ENCODE peak calls at places on chromosomes 16 and 17, in nine cellular contexts. One of them, this sample, is unnamed. For H3K4me1 and H3K27me3, the result is how much of the 10 kb centered on the place peaks cover.

GRCh38 chr17:43019418-43019817 is 2.8 kb downstream of the VAT1 start:
- DNase-seq in pancreas: no peak
- DNase-seq in breast epithelium: no peak
- DNase-seq in heart right ventricle: no peak
- DNase-seq in right cardiac atrium: no peak
- DNase-seq in stomach: no peak
- DNase-seq in Peyer's patch: peak
- DNase-seq in effector memory CD4-positive, alpha-beta T cell: no peak
- DNase-seq in CD8-positive, alpha-beta T cell: no peak
- DNase-seq in this sample: no peak

GRCh38 chr17:17628388-17629008 is 37.0 kb upstream of the PEMT start:
- DNase-seq in Peyer's patch: peak
- DNase-seq in effector memory CD4-positive, alpha-beta T cell: no peak
- DNase-seq in heart right ventricle: no peak
- DNase-seq in stomach: peak
- DNase-seq in pancreas: no peak
- DNase-seq in CD8-positive, alpha-beta T cell: peak
- DNase-seq in breast epithelium: no peak
- DNase-seq in right cardiac atrium: no peak
- DNase-seq in this sample: no peak

GRCh38 chr16:84687715-84688114 is 12.1 kb upstream of the USP10 start:
- DNase-seq in CD8-positive, alpha-beta T cell: no peak
- DNase-seq in heart right ventricle: no peak
- DNase-seq in effector memory CD4-positive, alpha-beta T cell: no peak
- DNase-seq in breast epithelium: no peak
- DNase-seq in right cardiac atrium: no peak
- DNase-seq in Peyer's patch: no peak
- DNase-seq in stomach: no peak
- DNase-seq in pancreas: no peak
- DNase-seq in this sample: peak

GRCh38 chr16:4664538-4665418 is 28.6 kb upstream of the NUDT16L1 start:
- DNase-seq in effector memory CD4-positive, alpha-beta T cell: peak
- DNase-seq in Peyer's patch: peak
- DNase-seq in pancreas: peak
- DNase-seq in CD8-positive, alpha-beta T cell: peak
- DNase-seq in right cardiac atrium: peak
- DNase-seq in breast epithelium: no peak
- DNase-seq in heart right ventricle: no peak
- DNase-seq in stomach: peak
- DNase-seq in this sample: no peak

GRCh38 chr16:22890976-22891375 is 77.0 kb downstream of the HS3ST2 start:
- DNase-seq in CD8-positive, alpha-beta T cell: no peak
- DNase-seq in heart right ventricle: no peak
- DNase-seq in pancreas: no peak
- DNase-seq in Peyer's patch: no peak
- DNase-seq in breast epithelium: no peak
- DNase-seq in stomach: no peak
- DNase-seq in right cardiac atrium: no peak
- DNase-seq in effector memory CD4-positive, alpha-beta T cell: no peak
- DNase-seq in this sample: no peak

GRCh38 chr16:23254338-23254737 is 47.8 kb upstream of the SCNN1B start:
- DNase-seq in Peyer's patch: no peak
- DNase-seq in right cardiac atrium: no peak
- DNase-seq in breast epithelium: no peak
- DNase-seq in heart right ventricle: no peak
- DNase-seq in effector memory CD4-positive, alpha-beta T cell: no peak
- DNase-seq in CD8-positive, alpha-beta T cell: no peak
- DNase-seq in pancreas: no peak
- DNase-seq in stomach: no peak
- DNase-seq in this sample: no peak

GRCh38 chr17:33233855-33234228 is 59.3 kb downstream of the ASIC2 start:
- DNase-seq in heart right ventricle: no peak
- DNase-seq in CD8-positive, alpha-beta T cell: no peak
- DNase-seq in breast epithelium: no peak
- DNase-seq in pancreas: no peak
- DNase-seq in stomach: no peak
- DNase-seq in Peyer's patch: peak
- DNase-seq in right cardiac atrium: peak
- DNase-seq in effector memory CD4-positive, alpha-beta T cell: peak
- DNase-seq in this sample: no peak

GRCh38 chr17:36459601-36460000 is 26.9 kb upstream of the ZNHIT3 start:
- DNase-seq in heart right ventricle: no peak
- DNase-seq in stomach: no peak
- DNase-seq in pancreas: no peak
- DNase-seq in CD8-positive, alpha-beta T cell: no peak
- DNase-seq in breast epithelium: no peak
- DNase-seq in Peyer's patch: no peak
- DNase-seq in right cardiac atrium: no peak
- DNase-seq in effector memory CD4-positive, alpha-beta T cell: no peak
- DNase-seq in this sample: no peak

GRCh38 chr17:65102788-65103187 is 34.4 kb upstream of the RGS9 start:
- DNase-seq in Peyer's patch: no peak
- DNase-seq in stomach: no peak
- DNase-seq in right cardiac atrium: no peak
- DNase-seq in CD8-positive, alpha-beta T cell: no peak
- DNase-seq in pancreas: no peak
- DNase-seq in heart right ventricle: no peak
- DNase-seq in breast epithelium: no peak
- DNase-seq in effector memory CD4-positive, alpha-beta T cell: no peak
- DNase-seq in this sample: peak

GRCh38 chr16:22008215-22009142 is 568 bp downstream of the MOSMO start:
- DNase-seq in right cardiac atrium: peak
- DNase-seq in pancreas: peak
- DNase-seq in stomach: no peak
- DNase-seq in Peyer's patch: peak
- DNase-seq in effector memory CD4-positive, alpha-beta T cell: no peak
- DNase-seq in heart right ventricle: peak
- DNase-seq in breast epithelium: no peak
- DNase-seq in CD8-positive, alpha-beta T cell: no peak
- DNase-seq in this sample: no peak

GRCh38 chr16:84426804-84427203 is 58.5 kb downstream of the ATP2C2 start:
- DNase-seq in breast epithelium: no peak
- DNase-seq in heart right ventricle: no peak
- DNase-seq in right cardiac atrium: no peak
- DNase-seq in CD8-positive, alpha-beta T cell: no peak
- DNase-seq in pancreas: no peak
- DNase-seq in effector memory CD4-positive, alpha-beta T cell: no peak
- DNase-seq in stomach: no peak
- DNase-seq in Peyer's patch: no peak
- DNase-seq in this sample: no peak

GRCh38 chr16:48365030-48365600 is 20.1 kb downstream of the SIAH1 start:
- DNase-seq in heart right ventricle: no peak
- DNase-seq in stomach: no peak
- DNase-seq in Peyer's patch: no peak
- DNase-seq in CD8-positive, alpha-beta T cell: no peak
- DNase-seq in effector memory CD4-positive, alpha-beta T cell: no peak
- DNase-seq in right cardiac atrium: no peak
- DNase-seq in breast epithelium: no peak
- DNase-seq in pancreas: no peak
- DNase-seq in this sample: no peak

GRCh38 chr16:85963746-85964370 is 64.9 kb downstream of the IRF8 start:
- DNase-seq in pancreas: no peak
- DNase-seq in right cardiac atrium: peak
- DNase-seq in CD8-positive, alpha-beta T cell: no peak
- DNase-seq in Peyer's patch: peak
- DNase-seq in effector memory CD4-positive, alpha-beta T cell: no peak
- DNase-seq in heart right ventricle: peak
- DNase-seq in stomach: peak
- DNase-seq in breast epithelium: no peak
- DNase-seq in this sample: no peak

GRCh38 chr17:66441012-66441703 is 138.7 kb downstream of the PRKCA start:
- DNase-seq in pancreas: no peak
- DNase-seq in breast epithelium: no peak
- DNase-seq in CD8-positive, alpha-beta T cell: no peak
- DNase-seq in Peyer's patch: no peak
- DNase-seq in effector memory CD4-positive, alpha-beta T cell: no peak
- DNase-seq in heart right ventricle: no peak
- DNase-seq in right cardiac atrium: no peak
- DNase-seq in stomach: no peak
- DNase-seq in this sample: no peak

GRCh38 chr17:58412910-58413630 is 4.3 kb downstream of the RNF43 start:
- DNase-seq in Peyer's patch: no peak
- DNase-seq in stomach: no peak
- DNase-seq in heart right ventricle: no peak
- DNase-seq in effector memory CD4-positive, alpha-beta T cell: no peak
- DNase-seq in right cardiac atrium: no peak
- DNase-seq in breast epithelium: no peak
- DNase-seq in pancreas: no peak
- DNase-seq in CD8-positive, alpha-beta T cell: no peak
- DNase-seq in this sample: no peak

GRCh38 chr17:58410714-58411407 is 6.5 kb downstream of the RNF43 start:
- DNase-seq in effector memory CD4-positive, alpha-beta T cell: no peak
- DNase-seq in right cardiac atrium: no peak
- DNase-seq in CD8-positive, alpha-beta T cell: no peak
- DNase-seq in heart right ventricle: no peak
- DNase-seq in stomach: no peak
- DNase-seq in pancreas: no peak
- DNase-seq in breast epithelium: no peak
- DNase-seq in Peyer's patch: no peak
- DNase-seq in this sample: no peak

GRCh38 chr17:58411408-58411894 is 5.9 kb downstream of the RNF43 start:
- DNase-seq in Peyer's patch: no peak
- DNase-seq in pancreas: no peak
- DNase-seq in effector memory CD4-positive, alpha-beta T cell: no peak
- DNase-seq in heart right ventricle: no peak
- DNase-seq in CD8-positive, alpha-beta T cell: no peak
- DNase-seq in right cardiac atrium: no peak
- DNase-seq in breast epithelium: no peak
- DNase-seq in stomach: no peak
- DNase-seq in this sample: no peak

GRCh38 chr17:58412064-58412703 is 5.2 kb downstream of the RNF43 start:
- DNase-seq in heart right ventricle: no peak
- DNase-seq in stomach: no peak
- DNase-seq in effector memory CD4-positive, alpha-beta T cell: no peak
- DNase-seq in breast epithelium: no peak
- DNase-seq in CD8-positive, alpha-beta T cell: no peak
- DNase-seq in Peyer's patch: no peak
- DNase-seq in right cardiac atrium: no peak
- DNase-seq in pancreas: no peak
- DNase-seq in this sample: no peak

DNA sequence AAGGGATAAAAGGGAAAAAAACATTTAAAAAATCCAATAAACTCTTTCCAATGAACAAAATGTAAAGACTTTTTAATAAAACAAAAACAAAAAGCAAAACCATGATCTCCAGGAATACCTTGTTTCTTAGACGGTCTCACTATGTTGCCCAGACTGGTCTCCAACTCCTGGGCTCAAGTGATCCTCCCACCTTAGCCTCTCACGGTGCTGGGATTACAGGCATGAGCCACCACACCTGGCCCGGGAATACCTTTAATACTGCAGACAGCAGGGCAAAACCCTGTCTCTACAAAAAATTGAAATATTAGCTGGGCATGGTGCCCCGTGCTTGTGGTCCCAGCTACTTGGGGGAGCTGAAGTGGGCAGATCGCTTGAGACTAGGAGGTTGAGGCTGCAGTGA is 7.9 kb downstream of the RNF43 start:
- DNase-seq in stomach: no peak
- DNase-seq in effector memory CD4-positive, alpha-beta T cell: no peak
- DNase-seq in pancreas: no peak
- DNase-seq in heart right ventricle: no peak
- DNase-seq in breast epithelium: no peak
- DNase-seq in right cardiac atrium: no peak
- DNase-seq in CD8-positive, alpha-beta T cell: no peak
- DNase-seq in Peyer's patch: no peak
- DNase-seq in this sample: no peak
- H3K4me1 ChIP-seq in stomach: under half
- H3K4me1 ChIP-seq in effector memory CD4-positive, alpha-beta T cell: under half
- H3K4me1 ChIP-seq in pancreas: under half
- H3K4me1 ChIP-seq in heart right ventricle: under half
- H3K4me1 ChIP-seq in breast epithelium: under half
- H3K4me1 ChIP-seq in right cardiac atrium: under half
- H3K4me1 ChIP-seq in CD8-positive, alpha-beta T cell: under half
- H3K4me1 ChIP-seq in Peyer's patch: under half
- H3K4me1 ChIP-seq in this sample: under half

GRCh38 chr17:76076100-76076764 is 1.7 kb downstream of the GALR2 start:
- DNase-seq in pancreas: peak
- DNase-seq in stomach: no peak
- DNase-seq in breast epithelium: no peak
- DNase-seq in CD8-positive, alpha-beta T cell: no peak
- DNase-seq in Peyer's patch: no peak
- DNase-seq in right cardiac atrium: no peak
- DNase-seq in heart right ventricle: no peak
- DNase-seq in effector memory CD4-positive, alpha-beta T cell: no peak
- DNase-seq in this sample: no peak
- H3K27me3 ChIP-seq in pancreas: under half
- H3K27me3 ChIP-seq in stomach: half or more
- H3K27me3 ChIP-seq in breast epithelium: under half
- H3K27me3 ChIP-seq in CD8-positive, alpha-beta T cell: under half
- H3K27me3 ChIP-seq in Peyer's patch: under half
- H3K27me3 ChIP-seq in right cardiac atrium: under half
- H3K27me3 ChIP-seq in heart right ventricle: half or more
- H3K27me3 ChIP-seq in effector memory CD4-positive, alpha-beta T cell: under half
- H3K27me3 ChIP-seq in this sample: half or more

DNA sequence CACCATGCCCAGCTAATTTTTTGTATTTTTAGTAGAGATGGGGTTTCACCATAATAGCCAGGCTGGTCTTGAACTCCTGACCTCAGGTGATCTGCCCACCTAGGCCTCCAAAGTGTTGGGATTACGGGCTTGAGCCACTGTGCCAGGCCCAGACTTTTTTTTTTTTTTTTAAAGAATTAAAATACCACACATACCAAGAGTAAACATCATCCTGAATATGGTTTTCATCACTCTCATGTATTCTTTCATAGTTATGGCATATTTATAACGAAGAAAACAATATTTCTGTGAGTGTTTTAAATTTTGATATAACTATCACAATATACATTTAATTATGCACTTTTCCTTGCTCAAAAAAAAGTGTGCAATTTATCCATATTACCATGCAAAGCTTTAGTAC is 48.2 kb downstream of the MARVELD3 start:
- DNase-seq in right cardiac atrium: no peak
- DNase-seq in stomach: no peak
- DNase-seq in pancreas: no peak
- DNase-seq in Peyer's patch: no peak
- DNase-seq in heart right ventricle: no peak
- DNase-seq in CD8-positive, alpha-beta T cell: no peak
- DNase-seq in breast epithelium: no peak
- DNase-seq in effector memory CD4-positive, alpha-beta T cell: no peak
- DNase-seq in this sample: no peak
- H3K4me1 ChIP-seq in right cardiac atrium: under half
- H3K4me1 ChIP-seq in stomach: under half
- H3K4me1 ChIP-seq in pancreas: under half
- H3K4me1 ChIP-seq in Peyer's patch: under half
- H3K4me1 ChIP-seq in heart right ventricle: under half
- H3K4me1 ChIP-seq in CD8-positive, alpha-beta T cell: under half
- H3K4me1 ChIP-seq in breast epithelium: under half
- H3K4me1 ChIP-seq in effector memory CD4-positive, alpha-beta T cell: under half
- H3K4me1 ChIP-seq in this sample: under half

DNA sequence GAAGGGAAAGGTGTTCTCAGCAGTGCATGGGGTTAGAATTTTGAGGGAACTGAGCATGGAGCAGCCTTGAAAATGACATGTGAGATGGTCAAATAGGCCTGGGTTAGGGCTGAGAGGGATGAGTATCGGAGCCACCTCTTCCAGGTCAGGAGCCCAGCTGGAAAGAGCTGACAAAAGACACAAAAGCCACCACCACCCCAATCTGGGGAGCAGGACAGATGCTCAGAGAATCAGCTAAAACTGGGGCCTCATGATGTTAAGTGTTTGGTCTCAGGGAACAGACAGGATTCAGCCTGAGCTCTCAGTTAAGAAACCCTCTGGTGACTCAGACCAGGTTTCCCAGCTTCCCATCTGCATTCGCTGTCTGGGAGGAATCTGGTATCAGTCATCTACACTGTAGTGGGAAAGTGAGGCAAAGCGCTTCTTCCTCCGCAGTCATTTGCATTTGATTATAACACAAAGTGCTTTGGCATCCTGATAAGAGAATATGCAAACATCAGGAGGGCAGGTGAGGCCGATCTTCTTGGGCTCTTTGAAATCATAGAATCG is 2.6 kb downstream of the WNT9B start:
- DNase-seq in pancreas: no peak
- DNase-seq in heart right ventricle: no peak
- DNase-seq in CD8-positive, alpha-beta T cell: no peak
- DNase-seq in breast epithelium: no peak
- DNase-seq in effector memory CD4-positive, alpha-beta T cell: no peak
- DNase-seq in right cardiac atrium: no peak
- DNase-seq in stomach: no peak
- DNase-seq in Peyer's patch: no peak
- DNase-seq in this sample: no peak
- H3K27me3 ChIP-seq in pancreas: under half
- H3K27me3 ChIP-seq in heart right ventricle: under half
- H3K27me3 ChIP-seq in CD8-positive, alpha-beta T cell: under half
- H3K27me3 ChIP-seq in breast epithelium: under half
- H3K27me3 ChIP-seq in effector memory CD4-positive, alpha-beta T cell: under half
- H3K27me3 ChIP-seq in right cardiac atrium: under half
- H3K27me3 ChIP-seq in stomach: under half
- H3K27me3 ChIP-seq in Peyer's patch: under half
- H3K27me3 ChIP-seq in this sample: under half

This sample was measured in A673.